ENCODE peak calls at places on chromosomes 1 and 21, in nine cellular contexts. C is AG09319, R is lung, O is tibial artery, M is colonic mucosa, A is psoas muscle, K is RWPE2, P is neural progenitor cell, X is Panc1. B is an unnamed sample.

GRCh38 chr21:14741237-14741636 is 195.1 kb upstream of the SAMSN1 start:
- DNase-seq in P (no peak), R (peak; percentile 40), A (no peak), C (no peak), K (no peak), M (no peak), X (no peak), O (no peak), B (no peak)

GRCh38 chr1:47934243-47934805 is 62.9 kb downstream of the TRABD2B start:
- DNase-seq in R (peak; percentile 51), C (peak; percentile 59), A (peak; percentile 87), K (no peak), O (peak; percentile 96), X (no peak), P (peak; percentile 12), M (peak; percentile 68), B (no peak)

GRCh38 chr1:233912909-233913308 is 8.4 kb downstream of the SLC35F3 start:
- DNase-seq in P (no peak), K (no peak), M (no peak), R (no peak), O (no peak), C (no peak), A (no peak), X (no peak), B (no peak)

GRCh38 chr1:16980473-16981268 is at the start of gene MFAP2:
- DNase-seq in R (no peak), O (no peak), M (no peak), A (no peak), X (no peak), K (no peak), C (no peak), P (peak; percentile 72), B (no peak)

GRCh38 chr1:193335797-193336428 is 149.5 kb upstream of the B3GALT2 start:
- DNase-seq in O (no peak), K (no peak), X (no peak), P (no peak), R (no peak), M (no peak), C (peak; percentile 27), A (no peak), B (no peak)

GRCh38 chr1:7341145-7341900 is 429.8 kb upstream of the VAMP3 start:
- DNase-seq in P (no peak), M (peak; percentile 36), X (no peak), A (no peak), R (no peak), C (no peak), K (no peak), O (no peak), B (no peak)

GRCh38 chr1:107844009-107844408 is 121.0 kb downstream of the VAV3 start:
- DNase-seq in R (no peak), O (no peak), C (no peak), M (no peak), A (peak; percentile 39), K (no peak), X (no peak), P (no peak), B (peak; percentile 14)

GRCh38 chr1:180899262-180899661 is 13.4 kb upstream of the KIAA1614 start:
- DNase-seq in C (no peak), K (no peak), P (no peak), M (no peak), R (no peak), X (no peak), O (no peak), A (no peak), B (no peak)

GRCh38 chr1:178491721-178492120 is 5.0 kb downstream of the CLEC20A start:
- DNase-seq in O (no peak), X (no peak), K (no peak), M (no peak), R (no peak), P (no peak), A (no peak), C (no peak), B (no peak)

GRCh38 chr21:45886610-45887026 is 95.0 kb upstream of the COL6A1 start:
- DNase-seq in C (no peak), K (peak; percentile 39), R (no peak), A (peak; percentile 39), O (no peak), P (no peak), M (no peak), X (no peak), B (peak; percentile 64)

GRCh38 chr21:46219591-46220239 is 8.9 kb downstream of the LSS start:
- DNase-seq in X (no peak), C (no peak), P (no peak), O (no peak), A (no peak), R (no peak), K (no peak), M (no peak), B (no peak)

GRCh38 chr1:203306970-203307541 is 1.7 kb downstream of the BTG2 start:
- DNase-seq in X (no peak), O (peak; percentile 74), P (peak; percentile 26), R (no peak), C (no peak), A (peak; percentile 72), K (no peak), M (peak; percentile 56), B (peak; percentile 77)

GRCh38 chr21:42767561-42767835 is 111.8 kb downstream of the WDR4 start:
- DNase-seq in O (no peak), M (no peak), P (no peak), X (no peak), R (no peak), K (no peak), A (no peak), C (no peak), B (no peak)

GRCh38 chr1:17046043-17046657 is 7.7 kb downstream of the SDHB start:
- DNase-seq in P (peak; percentile 68), R (no peak), M (no peak), C (no peak), K (no peak), O (no peak), A (no peak), X (no peak), B (no peak)

GRCh38 chr1:19799233-19799876 is 361 bp downstream of the TMCO4 start:
- DNase-seq in K (no peak), X (no peak), P (peak; percentile 38), R (peak; percentile 62), A (peak; percentile 73), C (peak; percentile 29), O (peak; percentile 83), M (peak; percentile 87), B (peak; percentile 71)

GRCh38 chr1:2526824-2527552 is 592 bp upstream of the PANK4 start:
- DNase-seq in K (no peak), A (peak; percentile 83), X (no peak), M (peak; percentile 49), P (no peak), C (no peak), R (no peak), O (peak; percentile 94), B (peak; percentile 92)

GRCh38 chr1:112508242-112509004 is at the start of gene WNT2B:
- DNase-seq in R (no peak), X (no peak), A (no peak), C (no peak), P (peak; percentile 60), O (no peak), M (no peak), K (no peak), B (peak; percentile 64)
- TF ChIP-seq CTCF in R (no peak), X (no peak), A (no peak), C (no peak), P (no peak), O (no peak), M (no peak), K (no peak), B (no peak)

DNA sequence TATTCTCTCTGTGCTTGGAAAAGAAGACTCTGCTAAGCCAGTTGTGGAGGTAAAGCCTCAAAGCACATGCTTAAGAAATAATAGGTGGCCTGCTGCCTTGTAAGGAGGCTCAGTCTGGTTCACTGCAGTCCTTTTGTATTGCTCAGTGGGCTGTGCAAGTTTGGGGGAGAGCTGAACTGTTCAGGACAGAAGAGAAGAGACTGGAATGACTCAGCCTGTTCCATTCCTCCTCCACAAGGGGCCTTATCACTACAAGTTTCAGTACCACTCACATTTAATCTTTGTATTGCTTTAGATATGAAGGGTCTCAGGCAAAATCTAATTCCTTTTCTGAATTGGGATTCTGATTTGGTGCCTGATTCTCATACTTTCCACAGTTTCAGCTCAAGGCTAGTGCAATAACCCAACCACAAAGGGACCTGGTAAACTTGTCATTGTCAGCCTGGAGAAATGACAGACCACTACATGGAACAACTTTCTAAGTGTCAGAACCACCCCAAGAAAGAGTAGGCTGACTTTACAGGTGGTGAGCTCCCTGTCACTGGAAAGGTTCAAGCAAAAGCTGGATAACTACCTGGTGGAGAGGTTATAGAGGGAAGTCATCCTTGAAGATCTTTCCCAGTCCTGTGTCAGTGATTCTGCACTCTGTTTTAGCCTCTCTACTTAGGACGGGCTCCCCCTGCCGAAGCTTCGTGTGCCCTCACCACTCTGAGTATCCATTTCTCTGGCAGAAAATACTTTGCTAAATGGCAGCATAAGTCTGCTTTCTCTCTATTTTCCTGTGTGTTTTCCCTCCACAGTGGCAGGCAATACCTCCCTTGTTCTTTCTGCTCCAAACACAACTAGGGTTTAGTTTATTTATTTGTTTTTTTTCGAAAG is 162.9 kb upstream of the GJB5 start:
- DNase-seq in X (peak; percentile 12), C (no peak), M (no peak), O (no peak), K (no peak), A (no peak), P (no peak), R (no peak), B (no peak)
- TF ChIP-seq CTCF in X (peak; percentile 61), C (peak; percentile 20), M (no peak), O (no peak), K (no peak), A (no peak), P (no peak), R (no peak), B (no peak)

GRCh38 chr1:201268604-201269151 is 14.6 kb upstream of the PKP1 start:
- DNase-seq in C (no peak), A (peak; percentile 68), M (no peak), O (no peak), R (no peak), X (no peak), K (peak; percentile 45), P (peak; percentile 64), B (no peak)

GRCh38 chr1:201266774-201267173 is 16.5 kb upstream of the PKP1 start:
- DNase-seq in K (peak; percentile 62), A (no peak), X (peak; percentile 88), C (peak; percentile 77), P (no peak), R (peak; percentile 26), O (no peak), M (peak; percentile 16), B (no peak)

GRCh38 chr1:201269241-201269640 is 14.1 kb upstream of the PKP1 start:
- DNase-seq in M (no peak), R (no peak), C (no peak), A (no peak), X (no peak), O (no peak), P (no peak), K (peak; percentile 15), B (no peak)

GRCh38 chr1:201266276-201266675 is 17.0 kb upstream of the PKP1 start:
- DNase-seq in M (no peak), A (no peak), P (no peak), K (no peak), O (no peak), X (no peak), R (no peak), C (no peak), B (no peak)

GRCh38 chr1:201267481-201268229 is 15.7 kb upstream of the PKP1 start:
- DNase-seq in A (no peak), O (no peak), C (no peak), P (no peak), X (peak; percentile 66), M (peak; percentile 4), K (no peak), R (peak; percentile 6), B (no peak)
- TF ChIP-seq CTCF in A (no peak), O (no peak), C (no peak), P (no peak), X (no peak), M (no peak), K (peak; percentile 44), R (no peak), B (no peak)

GRCh38 chr1:228030451-228031201 is 23.8 kb downstream of the WNT3A start:
- DNase-seq in O (peak; percentile 53), M (no peak), P (no peak), C (no peak), X (no peak), A (peak; percentile 38), R (no peak), K (no peak), B (no peak)
- TF ChIP-seq CTCF in O (no peak), M (no peak), P (no peak), C (no peak), X (no peak), A (no peak), R (no peak), K (no peak), B (no peak)